ENCODE peak calls at places on chromosomes 5 and 9, in seven cellular contexts. One of them, this sample, is unnamed.

GRCh38 chr5:175778951-175779475 is 92.4 kb upstream of the CPLX2 start:
- DNase-seq in neural progenitor cell: no peak
- DNase-seq in colonic mucosa: no peak
- DNase-seq in GM23248: peak; percentile 13
- DNase-seq in endodermal cell: no peak
- DNase-seq in IMR-90: no peak
- DNase-seq in left ventricle myocardium inferior: peak; percentile 14
- DNase-seq in this sample: peak; percentile 82

GRCh38 chr9:22817181-22817580 is 370.6 kb downstream of the DMRTA1 start:
- DNase-seq in neural progenitor cell: no peak
- DNase-seq in colonic mucosa: no peak
- DNase-seq in GM23248: peak; percentile 60
- DNase-seq in endodermal cell: no peak
- DNase-seq in IMR-90: peak; percentile 71
- DNase-seq in left ventricle myocardium inferior: no peak
- DNase-seq in this sample: no peak

GRCh38 chr9:16314476-16314875 is 556.0 kb downstream of the BNC2 start:
- DNase-seq in neural progenitor cell: no peak
- DNase-seq in colonic mucosa: no peak
- DNase-seq in GM23248: no peak
- DNase-seq in endodermal cell: no peak
- DNase-seq in IMR-90: no peak
- DNase-seq in left ventricle myocardium inferior: no peak
- DNase-seq in this sample: no peak

GRCh38 chr5:123359454-123359853 is 63.7 kb downstream of the CEP120 start:
- DNase-seq in neural progenitor cell: no peak
- DNase-seq in colonic mucosa: no peak
- DNase-seq in GM23248: no peak
- DNase-seq in endodermal cell: no peak
- DNase-seq in IMR-90: no peak
- DNase-seq in left ventricle myocardium inferior: no peak
- DNase-seq in this sample: no peak

GRCh38 chr5:178787889-178788288 is 57.4 kb upstream of the ZNF354A start:
- DNase-seq in neural progenitor cell: no peak
- DNase-seq in colonic mucosa: no peak
- DNase-seq in GM23248: no peak
- DNase-seq in endodermal cell: peak; percentile 10
- DNase-seq in IMR-90: no peak
- DNase-seq in left ventricle myocardium inferior: no peak
- DNase-seq in this sample: peak; percentile 22

GRCh38 chr5:124182133-124182532 is 564.3 kb downstream of the ZNF608 start:
- DNase-seq in neural progenitor cell: no peak
- DNase-seq in colonic mucosa: no peak
- DNase-seq in GM23248: no peak
- DNase-seq in endodermal cell: no peak
- DNase-seq in IMR-90: no peak
- DNase-seq in left ventricle myocardium inferior: no peak
- DNase-seq in this sample: no peak

GRCh38 chr5:181121675-181122561 is 9.1 kb downstream of the OR2V1 start:
- DNase-seq in neural progenitor cell: no peak
- DNase-seq in colonic mucosa: no peak
- DNase-seq in GM23248: no peak
- DNase-seq in endodermal cell: no peak
- DNase-seq in IMR-90: no peak
- DNase-seq in left ventricle myocardium inferior: no peak
- DNase-seq in this sample: no peak

GRCh38 chr5:3222924-3223323 is 372.7 kb upstream of the IRX1 start:
- DNase-seq in neural progenitor cell: no peak
- DNase-seq in colonic mucosa: no peak
- DNase-seq in GM23248: no peak
- DNase-seq in endodermal cell: no peak
- DNase-seq in IMR-90: no peak
- DNase-seq in left ventricle myocardium inferior: no peak
- DNase-seq in this sample: no peak

GRCh38 chr5:55993628-55994501 is 898 bp downstream of the IL6ST start:
- DNase-seq in neural progenitor cell: no peak
- DNase-seq in colonic mucosa: no peak
- DNase-seq in GM23248: peak; percentile 46
- DNase-seq in endodermal cell: no peak
- DNase-seq in IMR-90: no peak
- DNase-seq in left ventricle myocardium inferior: no peak
- DNase-seq in this sample: no peak

GRCh38 chr9:126057869-126058467 is 268.7 kb upstream of the MVB12B start:
- DNase-seq in neural progenitor cell: no peak
- DNase-seq in colonic mucosa: no peak
- DNase-seq in GM23248: no peak
- DNase-seq in endodermal cell: no peak
- DNase-seq in IMR-90: no peak
- DNase-seq in left ventricle myocardium inferior: no peak
- DNase-seq in this sample: no peak

GRCh38 chr9:132182609-132183073 is 20.8 kb downstream of the NTNG2 start:
- DNase-seq in neural progenitor cell: peak; percentile 55
- DNase-seq in colonic mucosa: no peak
- DNase-seq in GM23248: peak; percentile 17
- DNase-seq in endodermal cell: peak; percentile 74
- DNase-seq in IMR-90: no peak
- DNase-seq in left ventricle myocardium inferior: no peak
- DNase-seq in this sample: no peak

GRCh38 chr5:73948720-73949119 is 322.7 kb downstream of the ARHGEF28 start:
- DNase-seq in neural progenitor cell: no peak
- DNase-seq in colonic mucosa: no peak
- DNase-seq in GM23248: peak; percentile 72
- DNase-seq in endodermal cell: no peak
- DNase-seq in IMR-90: peak; percentile 51
- DNase-seq in left ventricle myocardium inferior: no peak
- DNase-seq in this sample: no peak

GRCh38 chr5:150304481-150305081 is 1.9 kb upstream of the ARSI start:
- DNase-seq in neural progenitor cell: no peak
- DNase-seq in colonic mucosa: no peak
- DNase-seq in GM23248: no peak
- DNase-seq in endodermal cell: no peak
- DNase-seq in IMR-90: no peak
- DNase-seq in left ventricle myocardium inferior: no peak
- DNase-seq in this sample: no peak

GRCh38 chr9:123933401-123933800 is 3.5 kb upstream of the DENND1A start:
- DNase-seq in neural progenitor cell: no peak
- DNase-seq in colonic mucosa: no peak
- DNase-seq in GM23248: peak; percentile 75
- DNase-seq in endodermal cell: no peak
- DNase-seq in IMR-90: peak; percentile 79
- DNase-seq in left ventricle myocardium inferior: no peak
- DNase-seq in this sample: no peak

GRCh38 chr9:113501129-113501686 is 37.7 kb downstream of the RGS3 start:
- DNase-seq in neural progenitor cell: peak; percentile 77
- DNase-seq in colonic mucosa: no peak
- DNase-seq in GM23248: no peak
- DNase-seq in endodermal cell: peak; percentile 85
- DNase-seq in IMR-90: no peak
- DNase-seq in left ventricle myocardium inferior: no peak
- DNase-seq in this sample: peak; percentile 41

GRCh38 chr9:104104407-104104806 is 10.3 kb downstream of the SMC2 start:
- DNase-seq in neural progenitor cell: no peak
- DNase-seq in colonic mucosa: no peak
- DNase-seq in GM23248: no peak
- DNase-seq in endodermal cell: no peak
- DNase-seq in IMR-90: no peak
- DNase-seq in left ventricle myocardium inferior: no peak
- DNase-seq in this sample: no peak

GRCh38 chr9:3760031-3760430 is 234.2 kb upstream of the RFX3 start:
- DNase-seq in neural progenitor cell: peak; percentile 61
- DNase-seq in colonic mucosa: no peak
- DNase-seq in GM23248: no peak
- DNase-seq in endodermal cell: no peak
- DNase-seq in IMR-90: peak; percentile 18
- DNase-seq in left ventricle myocardium inferior: no peak
- DNase-seq in this sample: no peak

GRCh38 chr9:33687779-33688178 is 107.6 kb upstream of the PRSS3 start:
- DNase-seq in neural progenitor cell: no peak
- DNase-seq in colonic mucosa: peak; percentile 19
- DNase-seq in GM23248: no peak
- DNase-seq in endodermal cell: no peak
- DNase-seq in IMR-90: peak; percentile 7
- DNase-seq in left ventricle myocardium inferior: no peak
- DNase-seq in this sample: no peak

GRCh38 chr9:95131023-95131943 is 186.2 kb downstream of the FANCC start:
- DNase-seq in neural progenitor cell: peak; percentile 71
- DNase-seq in colonic mucosa: peak; percentile 82
- DNase-seq in GM23248: peak; percentile 82
- DNase-seq in endodermal cell: peak; percentile 89
- DNase-seq in IMR-90: peak; percentile 60
- DNase-seq in left ventricle myocardium inferior: peak; percentile 48
- DNase-seq in this sample: no peak

GRCh38 chr9:88218721-88219120 is 80.4 kb upstream of the SPATA31C2 start:
- DNase-seq in neural progenitor cell: no peak
- DNase-seq in colonic mucosa: no peak
- DNase-seq in GM23248: peak; percentile 39
- DNase-seq in endodermal cell: no peak
- DNase-seq in IMR-90: peak; percentile 80
- DNase-seq in left ventricle myocardium inferior: no peak
- DNase-seq in this sample: no peak

GRCh38 chr5:56951131-56951945 is 585 bp downstream of the MIER3 start:
- DNase-seq in neural progenitor cell: peak; percentile 84
- DNase-seq in colonic mucosa: peak; percentile 30
- DNase-seq in GM23248: peak; percentile 55
- DNase-seq in endodermal cell: peak; percentile 86
- DNase-seq in IMR-90: no peak
- DNase-seq in left ventricle myocardium inferior: peak; percentile 20
- DNase-seq in this sample: peak; percentile 75

GRCh38 chr9:123927625-123928308 is 2.2 kb downstream of the DENND1A start:
- DNase-seq in neural progenitor cell: no peak
- DNase-seq in colonic mucosa: peak; percentile 52
- DNase-seq in GM23248: peak; percentile 59
- DNase-seq in endodermal cell: no peak
- DNase-seq in IMR-90: peak; percentile 55
- DNase-seq in left ventricle myocardium inferior: no peak
- DNase-seq in this sample: no peak

GRCh38 chr5:142425286-142426065 is 100.7 kb upstream of the SPRY4 start:
- DNase-seq in neural progenitor cell: no peak
- DNase-seq in colonic mucosa: no peak
- DNase-seq in GM23248: peak; percentile 77
- DNase-seq in endodermal cell: peak; percentile 24
- DNase-seq in IMR-90: peak; percentile 74
- DNase-seq in left ventricle myocardium inferior: no peak
- DNase-seq in this sample: no peak

GRCh38 chr9:581673-582497 is 259.6 kb upstream of the DMRT1 start:
- DNase-seq in neural progenitor cell: peak; percentile 57
- DNase-seq in colonic mucosa: no peak
- DNase-seq in GM23248: no peak
- DNase-seq in endodermal cell: peak; percentile 83
- DNase-seq in IMR-90: no peak
- DNase-seq in left ventricle myocardium inferior: no peak
- DNase-seq in this sample: peak; percentile 66

GRCh38 chr9:131099088-131099611 is 2.8 kb downstream of the AIF1L start:
- DNase-seq in neural progenitor cell: no peak
- DNase-seq in colonic mucosa: no peak
- DNase-seq in GM23248: no peak
- DNase-seq in endodermal cell: no peak
- DNase-seq in IMR-90: no peak
- DNase-seq in left ventricle myocardium inferior: no peak
- DNase-seq in this sample: no peak

GRCh38 chr9:112764837-112765236 is 14.3 kb downstream of the SNX30 start:
- DNase-seq in neural progenitor cell: peak; percentile 25
- DNase-seq in colonic mucosa: peak; percentile 69
- DNase-seq in GM23248: no peak
- DNase-seq in endodermal cell: peak; percentile 77
- DNase-seq in IMR-90: no peak
- DNase-seq in left ventricle myocardium inferior: no peak
- DNase-seq in this sample: peak; percentile 72

GRCh38 chr5:32158679-32158975 is 15.5 kb downstream of the GOLPH3 start:
- DNase-seq in neural progenitor cell: no peak
- DNase-seq in colonic mucosa: no peak
- DNase-seq in GM23248: no peak
- DNase-seq in endodermal cell: no peak
- DNase-seq in IMR-90: no peak
- DNase-seq in left ventricle myocardium inferior: no peak
- DNase-seq in this sample: no peak
- H3K4me1 ChIP-seq in neural progenitor cell: peaks cover 24% of the 10 kb centered on the region
- H3K4me1 ChIP-seq in colonic mucosa: peaks cover 3% of the 10 kb centered on the region
- H3K4me1 ChIP-seq in GM23248: peaks cover 22% of the 10 kb centered on the region
- H3K4me1 ChIP-seq in endodermal cell: peaks cover 7% of the 10 kb centered on the region
- H3K4me1 ChIP-seq in IMR-90: peaks cover 9% of the 10 kb centered on the region
- H3K4me1 ChIP-seq in left ventricle myocardium inferior: peaks cover 68% of the 10 kb centered on the region
- H3K4me1 ChIP-seq in this sample: peaks cover 18% of the 10 kb centered on the region

DNA sequence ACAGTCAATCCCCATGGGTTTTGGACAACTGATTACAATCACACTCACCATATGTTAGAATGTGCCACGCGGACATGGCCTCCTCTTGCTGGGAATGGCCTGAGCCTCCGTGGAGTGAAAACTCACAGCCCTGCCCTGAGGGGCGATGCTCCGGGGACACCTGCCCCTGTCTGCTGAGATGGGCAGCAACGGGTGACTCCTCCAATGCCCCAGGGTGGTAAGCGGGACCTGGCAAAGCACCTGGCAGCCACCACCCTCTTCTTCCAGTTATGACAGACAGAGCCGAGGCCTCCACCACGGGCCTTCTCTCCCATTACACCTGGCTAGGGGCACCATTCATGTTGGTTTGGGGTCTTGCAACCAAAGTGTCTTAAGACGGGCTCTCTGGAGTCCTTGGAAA is 94.9 kb upstream of the COL5A1 start:
- DNase-seq in neural progenitor cell: no peak
- DNase-seq in colonic mucosa: no peak
- DNase-seq in GM23248: no peak
- DNase-seq in endodermal cell: no peak
- DNase-seq in IMR-90: no peak
- DNase-seq in left ventricle myocardium inferior: peak; percentile 6
- DNase-seq in this sample: no peak
- H3K4me3 ChIP-seq in neural progenitor cell: no peak overlapping the region
- H3K4me3 ChIP-seq in colonic mucosa: no peak overlapping the region
- H3K4me3 ChIP-seq in GM23248: no peak overlapping the region
- H3K4me3 ChIP-seq in endodermal cell: no peak overlapping the region
- H3K4me3 ChIP-seq in IMR-90: no peak overlapping the region
- H3K4me3 ChIP-seq in left ventricle myocardium inferior: no peak overlapping the region
- H3K4me3 ChIP-seq in this sample: no peak overlapping the region

DNA sequence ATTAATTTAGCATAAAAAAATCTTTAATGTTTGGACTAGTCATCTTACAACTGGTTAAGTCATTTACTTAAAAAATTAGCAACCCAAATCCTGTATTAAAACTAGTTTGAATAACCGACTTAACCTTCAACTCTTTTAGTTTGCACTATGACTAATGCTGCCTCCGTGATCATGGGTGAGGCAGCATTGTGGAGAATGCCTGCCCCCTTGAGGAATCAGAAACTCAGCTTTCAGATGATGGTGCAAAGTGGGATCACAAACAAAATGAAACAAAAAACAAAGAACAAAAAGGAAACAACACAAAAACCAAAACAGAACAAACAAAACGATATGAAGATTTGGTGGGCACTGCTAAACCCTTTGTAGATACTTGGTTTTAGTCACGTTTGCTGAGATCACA is 127.0 kb upstream of the PALM2AKAP2 start:
- DNase-seq in neural progenitor cell: peak; percentile 22
- DNase-seq in colonic mucosa: no peak
- DNase-seq in GM23248: peak; percentile 80
- DNase-seq in endodermal cell: peak; percentile 59
- DNase-seq in IMR-90: peak; percentile 16
- DNase-seq in left ventricle myocardium inferior: no peak
- DNase-seq in this sample: no peak
- H3K27ac ChIP-seq in neural progenitor cell: no peak overlapping the region
- H3K27ac ChIP-seq in colonic mucosa: no peak overlapping the region
- H3K27ac ChIP-seq in GM23248: peak overlapping the region; percentile 22
- H3K27ac ChIP-seq in endodermal cell: no peak overlapping the region
- H3K27ac ChIP-seq in IMR-90: no peak overlapping the region
- H3K27ac ChIP-seq in left ventricle myocardium inferior: no peak overlapping the region
- H3K27ac ChIP-seq in this sample: no peak overlapping the region

GRCh38 chr9:127730262-127730661 is 4.8 kb downstream of the TOR2A start:
- DNase-seq in neural progenitor cell: no peak
- DNase-seq in colonic mucosa: no peak
- DNase-seq in GM23248: no peak
- DNase-seq in endodermal cell: no peak
- DNase-seq in IMR-90: no peak
- DNase-seq in left ventricle myocardium inferior: no peak
- DNase-seq in this sample: no peak
- H3K4me1 ChIP-seq in neural progenitor cell: peaks cover 5% of the 10 kb centered on the region
- H3K4me1 ChIP-seq in colonic mucosa: peaks cover 7% of the 10 kb centered on the region
- H3K4me1 ChIP-seq in GM23248: peaks cover 7% of the 10 kb centered on the region
- H3K4me1 ChIP-seq in endodermal cell: no peaks in the 10 kb centered on the region
- H3K4me1 ChIP-seq in IMR-90: peaks cover 6% of the 10 kb centered on the region
- H3K4me1 ChIP-seq in left ventricle myocardium inferior: peaks cover 14% of the 10 kb centered on the region
- H3K4me1 ChIP-seq in this sample: peaks cover 4% of the 10 kb centered on the region